ENCODE peak calls at places on chromosome 14, in five cellular contexts. Y is thyroid gland, D is stomach, N is Peyer's patch, Q is heart left ventricle. L is an unnamed sample. For H3K27me3 and H3K4me1, the result is how much of the 10 kb centered on the place peaks cover.

GRCh38 chr14:101588286-101588975 is 27.1 kb downstream of the DIO3 start:
- DNase-seq in Y (no peak), D (no peak), N (no peak), Q (no peak), L (no peak)

GRCh38 chr14:24861083-24861630 is 188.8 kb downstream of the STXBP6 start:
- DNase-seq in Y (no peak), D (no peak), N (no peak), Q (no peak), L (no peak)

GRCh38 chr14:95265106-95266094 is 54.3 kb downstream of the CLMN start:
- DNase-seq in Y (peak), D (peak), N (peak), Q (no peak), L (no peak)

GRCh38 chr14:69138189-69138535 is 14.8 kb downstream of the DCAF5 start:
- DNase-seq in Y (no peak), D (no peak), N (no peak), Q (no peak), L (no peak)

GRCh38 chr14:47959753-47960152 is 284.3 kb upstream of the MDGA2 start:
- DNase-seq in Y (no peak), D (no peak), N (no peak), Q (no peak), L (no peak)

GRCh38 chr14:77707355-77707723 is 484 bp downstream of the ALKBH1 start:
- DNase-seq in Y (peak), D (no peak), N (peak), Q (peak), L (no peak)

GRCh38 chr14:90720832-90721231 is 95.4 kb downstream of the TTC7B start:
- DNase-seq in Y (no peak), D (no peak), N (no peak), Q (no peak), L (no peak)

GRCh38 chr14:93142854-93143652 is 27.3 kb upstream of the ITPK1 start:
- DNase-seq in Y (no peak), D (no peak), N (no peak), Q (no peak), L (no peak)

GRCh38 chr14:21087294-21088091 is 11.0 kb downstream of the ZNF219 start:
- DNase-seq in Y (no peak), D (no peak), N (peak), Q (no peak), L (no peak)

GRCh38 chr14:38278035-38278434 is 22.1 kb upstream of the CLEC14A start:
- DNase-seq in Y (no peak), D (no peak), N (no peak), Q (no peak), L (no peak)

GRCh38 chr14:29459967-29460366 is 467.7 kb downstream of the PRKD1 start:
- DNase-seq in Y (no peak), D (no peak), N (no peak), Q (no peak), L (no peak)

GRCh38 chr14:101761881-101762529 is 496 bp downstream of the PPP2R5C start:
- DNase-seq in Y (peak), D (peak), N (peak), Q (peak), L (peak)

GRCh38 chr14:56826214-56826613 is 15.9 kb upstream of the OTX2 start:
- DNase-seq in Y (no peak), D (no peak), N (no peak), Q (no peak), L (no peak)

GRCh38 chr14:95468416-95469133 is 47.9 kb downstream of the SYNE3 start:
- DNase-seq in Y (no peak), D (peak), N (peak), Q (no peak), L (no peak)

GRCh38 chr14:101492716-101493115 is 68.6 kb upstream of the DIO3 start:
- DNase-seq in Y (no peak), D (no peak), N (peak), Q (no peak), L (peak)

GRCh38 chr14:91814317-91814716 is 53.0 kb downstream of the TC2N start:
- DNase-seq in Y (no peak), D (no peak), N (no peak), Q (no peak), L (no peak)

GRCh38 chr14:85675957-85676356 is 146.0 kb downstream of the FLRT2 start:
- DNase-seq in Y (no peak), D (no peak), N (no peak), Q (no peak), L (no peak)
- H3K27me3 ChIP-seq in Y (under half), D (under half), N (under half), Q (under half), L (under half)

GRCh38 chr14:103393687-103394626 is 8.7 kb downstream of the MARK3 start:
- DNase-seq in Y (peak), D (no peak), N (no peak), Q (no peak), L (no peak)

GRCh38 chr14:103391048-103391447 is 5.8 kb downstream of the MARK3 start:
- DNase-seq in Y (peak), D (no peak), N (peak), Q (no peak), L (no peak)

GRCh38 chr14:103393078-103393477 is 7.9 kb downstream of the MARK3 start:
- DNase-seq in Y (no peak), D (peak), N (no peak), Q (no peak), L (no peak)

GRCh38 chr14:103392106-103392505 is 6.9 kb downstream of the MARK3 start:
- DNase-seq in Y (no peak), D (no peak), N (no peak), Q (no peak), L (no peak)

DNA sequence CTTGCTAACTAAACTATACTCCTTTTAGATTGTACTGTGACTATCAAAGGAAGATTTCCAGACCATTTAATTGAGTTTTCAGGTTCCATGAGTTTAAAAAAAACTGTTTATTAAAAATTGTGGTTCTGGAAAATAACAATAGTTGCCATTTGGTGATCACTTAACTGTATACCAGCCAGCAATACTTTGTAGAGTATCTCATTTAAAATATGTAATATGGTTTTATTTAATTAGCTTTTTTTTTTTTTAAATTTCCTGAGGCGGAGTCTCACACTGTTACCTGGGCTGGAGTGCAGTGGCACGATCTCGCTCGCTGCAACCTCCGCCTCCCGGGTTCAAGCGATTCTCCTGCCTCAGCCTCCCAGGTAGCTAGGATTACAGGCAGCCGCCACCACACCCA is 7.4 kb downstream of the MARK3 start:
- DNase-seq in Y (no peak), D (no peak), N (no peak), Q (no peak), L (no peak)
- H3K4me1 ChIP-seq in Y (half or more), D (half or more), N (under half), Q (half or more), L (under half)

DNA sequence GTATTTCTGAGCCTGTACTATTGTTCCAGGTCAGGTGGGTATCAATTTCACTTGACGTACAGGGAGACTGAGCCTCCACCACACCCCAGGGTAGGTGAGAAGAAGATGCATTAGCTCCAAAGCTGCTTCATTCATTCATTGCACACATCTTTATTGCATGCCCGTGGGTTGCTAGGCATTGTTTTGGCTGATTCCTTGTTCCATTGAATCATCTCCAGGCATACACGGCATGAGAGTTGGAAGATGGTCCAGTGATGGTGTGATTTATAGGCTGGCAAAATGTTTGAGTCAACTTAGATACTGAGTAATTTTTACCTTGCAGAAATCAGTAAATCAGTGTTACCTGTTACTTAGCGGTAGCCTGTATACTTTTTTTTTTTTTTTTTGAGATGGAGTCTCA is 21.2 kb downstream of the KLC1 start:
- DNase-seq in Y (no peak), D (no peak), N (no peak), Q (no peak), L (no peak)
- TF ChIP-seq POLR2A in Y (no peak), D (no peak), N (no peak), Q (no peak), L (no peak)

DNA sequence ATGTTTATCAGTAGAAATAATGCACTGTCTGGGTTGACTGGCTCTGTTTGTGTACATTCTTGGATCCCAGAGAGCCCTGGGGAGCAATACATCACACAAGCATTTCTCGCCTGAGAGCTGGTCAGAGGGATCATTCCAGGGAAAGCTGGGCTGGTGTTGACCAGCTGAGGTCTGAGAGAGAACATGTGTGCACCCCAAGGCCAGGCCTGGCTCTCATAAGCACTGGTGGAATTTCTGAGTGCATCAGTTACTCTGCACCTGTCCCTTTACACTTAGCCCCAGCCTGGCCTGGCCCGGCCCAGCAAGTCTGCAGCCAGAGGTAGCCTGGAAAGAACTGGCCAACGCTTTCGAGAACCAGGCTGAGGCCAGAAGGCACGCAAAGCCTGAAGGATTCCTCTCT is 30.0 kb upstream of the LTBP2 start:
- DNase-seq in Y (no peak), D (no peak), N (no peak), Q (no peak), L (no peak)
- H3K27me3 ChIP-seq in Y (under half), D (under half), N (under half), Q (under half), L (under half)

DNA sequence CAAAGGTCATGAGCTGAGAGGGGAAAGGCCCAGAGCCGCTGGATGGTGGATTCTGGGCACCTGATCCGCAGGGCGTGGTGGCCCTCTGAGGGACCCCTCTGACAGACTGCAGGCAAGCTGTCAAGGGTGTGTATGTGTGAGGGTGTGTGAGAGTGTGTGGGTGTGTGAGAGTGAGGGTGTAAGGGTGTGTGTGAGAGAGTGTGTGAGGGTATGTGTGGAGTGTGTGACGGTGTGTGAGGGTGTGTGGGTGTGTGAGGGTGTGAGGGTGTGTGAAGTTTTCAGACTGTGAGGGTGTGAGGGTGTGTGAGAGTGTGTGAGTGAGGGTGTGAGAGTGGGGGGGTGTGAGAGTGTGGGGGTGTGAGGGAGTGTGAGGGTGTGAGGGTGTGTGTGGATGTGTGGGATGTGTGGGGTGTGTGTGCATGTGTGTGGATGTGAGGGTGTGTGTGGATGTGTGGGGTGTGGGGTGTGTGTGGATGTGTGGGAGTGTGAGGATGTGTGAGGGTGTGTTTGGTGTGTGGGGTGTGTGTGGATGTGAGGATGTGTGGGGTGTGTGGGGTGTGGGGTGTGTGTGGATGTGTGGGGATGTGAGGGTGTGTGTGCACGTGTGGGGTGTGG is 156.7 kb downstream of the TMEM121 start:
- DNase-seq in Y (no peak), D (no peak), N (peak), Q (no peak), L (no peak)
- H3K4me1 ChIP-seq in Y (under half), D (under half), N (under half), Q (under half), L (under half)

GRCh38 chr14:50062438-50063039 is 53.8 kb downstream of the VCPKMT start:
- DNase-seq in Y (no peak), D (peak), N (peak), Q (no peak), L (no peak)
- TF ChIP-seq POLR2A in Y (no peak), D (no peak), N (peak), Q (no peak), L (no peak)

L was measured in ovary.